ENCODE peak calls at places on chromosomes 12 and 14, in seven cellular contexts. H is H1, J is mesenchymal stem cell, U is fibroblast of lung, R is A549, V is GM23248, T is psoas muscle. O is an unnamed sample.

GRCh38 chr12:104049278-104050257 is at the start of gene GLT8D2:
- DNase-seq in U (peak; percentile 87), V (peak; percentile 94), H (peak; percentile 79), T (peak; percentile 61), R (no peak), J (peak; percentile 86), O (peak; percentile 81)

GRCh38 chr12:43011383-43011926 is 421.9 kb upstream of the PRICKLE1 start:
- DNase-seq in J (no peak), R (no peak), H (no peak), T (no peak), V (no peak), U (no peak), O (no peak)

GRCh38 chr14:101972126-101972785 is 7.9 kb downstream of the DYNC1H1 start:
- DNase-seq in H (no peak), J (peak; percentile 98), U (peak; percentile 99), R (peak; percentile 97), V (peak; percentile 100), T (peak; percentile 78), O (peak; percentile 93)

GRCh38 chr12:53750812-53751335 is 905 bp downstream of the CISTR start:
- DNase-seq in H (peak; percentile 67), J (peak; percentile 44), V (peak; percentile 43), T (peak; percentile 32), R (no peak), U (no peak), O (peak; percentile 39)

GRCh38 chr12:123055281-123055766 is 74.8 kb downstream of the ARL6IP4 start:
- DNase-seq in V (no peak), J (no peak), U (peak; percentile 34), T (no peak), H (no peak), R (no peak), O (no peak)

GRCh38 chr14:102774391-102775153 is 2.7 kb upstream of the TRAF3 start:
- DNase-seq in J (peak; percentile 95), V (peak; percentile 88), T (no peak), H (peak; percentile 60), R (peak; percentile 81), U (peak; percentile 80), O (peak; percentile 84)

GRCh38 chr14:89240414-89240813 is 176.6 kb downstream of the FOXN3 start:
- DNase-seq in H (no peak), U (no peak), R (no peak), T (no peak), V (no peak), J (peak; percentile 34), O (no peak)

GRCh38 chr12:49912846-49913245 is 9.1 kb upstream of the FAIM2 start:
- DNase-seq in T (no peak), U (no peak), H (no peak), R (no peak), J (no peak), V (no peak), O (no peak)

GRCh38 chr14:38138581-38139138 is 69.0 kb upstream of the SSTR1 start:
- DNase-seq in T (no peak), H (no peak), V (peak; percentile 52), R (peak; percentile 2), J (peak; percentile 17), U (peak; percentile 26), O (no peak)

GRCh38 chr12:65657635-65658034 is 166.6 kb upstream of the HMGA2 start:
- DNase-seq in J (no peak), R (no peak), U (no peak), V (peak; percentile 16), H (no peak), T (no peak), O (no peak)

GRCh38 chr14:88599761-88600439 is 37.1 kb downstream of the ZC3H14 start:
- DNase-seq in T (no peak), U (no peak), V (no peak), R (no peak), H (no peak), J (no peak), O (no peak)

GRCh38 chr14:92747701-92748258 is 647 bp downstream of the LGMN start:
- DNase-seq in R (no peak), U (no peak), V (peak; percentile 65), H (no peak), J (peak; percentile 65), T (no peak), O (peak; percentile 26)

GRCh38 chr12:25712169-25712568 is 159.1 kb upstream of the LMNTD1 start:
- DNase-seq in J (peak; percentile 57), H (no peak), U (peak; percentile 58), V (no peak), T (no peak), R (no peak), O (no peak)

GRCh38 chr12:83128529-83128928 is 441.8 kb downstream of the TMTC2 start:
- DNase-seq in T (no peak), V (peak; percentile 42), R (no peak), J (no peak), U (peak; percentile 48), H (no peak), O (no peak)

GRCh38 chr12:21933656-21934055 is 7.6 kb downstream of the ABCC9 start:
- DNase-seq in V (no peak), J (no peak), T (no peak), R (no peak), U (no peak), H (no peak), O (no peak)

GRCh38 chr14:69989622-69990021 is 110.4 kb downstream of the SMOC1 start:
- DNase-seq in R (no peak), V (no peak), U (no peak), J (no peak), H (no peak), T (no peak), O (no peak)

GRCh38 chr12:22312336-22312735 is 22.2 kb downstream of the ST8SIA1 start:
- DNase-seq in R (peak; percentile 52), T (no peak), V (peak; percentile 83), H (no peak), U (peak; percentile 65), J (no peak), O (no peak)

GRCh38 chr12:119117936-119118335 is 60.8 kb upstream of the HSPB8 start:
- DNase-seq in J (no peak), U (no peak), V (no peak), H (no peak), T (no peak), R (no peak), O (no peak)

GRCh38 chr12:42603246-42603645 is 13.7 kb upstream of the PRICKLE1 start:
- DNase-seq in U (no peak), V (no peak), J (no peak), T (no peak), R (no peak), H (no peak), O (no peak)

GRCh38 chr12:52436000-52436827 is 2.0 kb upstream of the KRT75 start:
- DNase-seq in H (no peak), J (no peak), T (no peak), R (no peak), U (no peak), V (peak; percentile 56), O (no peak)
- H3K4me1 ChIP-seq in H (no peaks in the 10 kb centered on the region), J (no peaks in the 10 kb centered on the region), T (no peaks in the 10 kb centered on the region), R (peaks cover 5% of the 10 kb centered on the region), U (no peaks in the 10 kb centered on the region), V (peaks cover 13% of the 10 kb centered on the region), O (peaks cover 5% of the 10 kb centered on the region)

GRCh38 chr12:11718105-11718504 is 68.6 kb downstream of the ETV6 start:
- DNase-seq in J (no peak), H (no peak), V (no peak), U (no peak), R (no peak), T (no peak), O (no peak)
- H3K4me1 ChIP-seq in J (peaks cover 26% of the 10 kb centered on the region), H (peaks cover 4% of the 10 kb centered on the region), V (peaks cover 41% of the 10 kb centered on the region), U (peaks cover 14% of the 10 kb centered on the region), R (peaks cover 3% of the 10 kb centered on the region), T (peaks cover 19% of the 10 kb centered on the region), O (peaks cover 27% of the 10 kb centered on the region)

DNA sequence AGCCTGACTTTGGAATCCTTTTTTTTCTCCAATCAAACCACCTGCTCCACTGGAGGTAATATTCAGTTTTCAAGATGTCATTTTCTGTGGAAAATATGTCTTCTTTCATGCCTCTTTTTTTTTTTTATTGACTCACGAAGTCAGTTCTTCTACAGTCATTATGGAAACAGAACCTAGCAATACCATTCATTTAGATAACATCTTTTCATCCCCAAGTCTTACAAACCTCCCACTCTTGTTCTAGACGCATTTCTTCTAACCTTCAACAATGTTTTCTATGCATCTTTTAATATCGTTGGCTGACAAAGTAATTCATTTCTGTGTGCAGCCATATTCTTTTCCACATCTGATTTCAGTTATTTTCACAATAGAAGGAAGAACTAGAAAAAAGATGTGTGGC is 474.3 kb upstream of the CCDC196 start:
- DNase-seq in R (no peak), T (no peak), V (no peak), H (no peak), J (no peak), U (no peak), O (no peak)
- H3K4me1 ChIP-seq in R (no peaks in the 10 kb centered on the region), T (no peaks in the 10 kb centered on the region), V (peaks cover 10% of the 10 kb centered on the region), H (no peaks in the 10 kb centered on the region), J (no peaks in the 10 kb centered on the region), U (no peaks in the 10 kb centered on the region), O (peaks cover 5% of the 10 kb centered on the region)

GRCh38 chr14:59376691-59377090 is 88.5 kb downstream of the GPR135 start:
- DNase-seq in U (peak; percentile 30), T (no peak), H (no peak), J (no peak), V (no peak), R (no peak), O (no peak)
- H3K4me1 ChIP-seq in U (no peaks in the 10 kb centered on the region), T (peaks cover 11% of the 10 kb centered on the region), H (no peaks in the 10 kb centered on the region), J (peaks cover 3% of the 10 kb centered on the region), V (no peaks in the 10 kb centered on the region), R (no peaks in the 10 kb centered on the region), O (peaks cover 8% of the 10 kb centered on the region)

GRCh38 chr14:75046899-75047298 is 4.4 kb downstream of the MLH3 start:
- DNase-seq in V (peak; percentile 74), R (no peak), U (no peak), T (no peak), J (peak; percentile 64), H (no peak), O (no peak)
- H3K4me1 ChIP-seq in V (peaks cover 68% of the 10 kb centered on the region), R (peaks cover 42% of the 10 kb centered on the region), U (peaks cover 12% of the 10 kb centered on the region), T (peaks cover 44% of the 10 kb centered on the region), J (peaks cover 10% of the 10 kb centered on the region), H (no peaks in the 10 kb centered on the region), O (peaks cover 15% of the 10 kb centered on the region)

DNA sequence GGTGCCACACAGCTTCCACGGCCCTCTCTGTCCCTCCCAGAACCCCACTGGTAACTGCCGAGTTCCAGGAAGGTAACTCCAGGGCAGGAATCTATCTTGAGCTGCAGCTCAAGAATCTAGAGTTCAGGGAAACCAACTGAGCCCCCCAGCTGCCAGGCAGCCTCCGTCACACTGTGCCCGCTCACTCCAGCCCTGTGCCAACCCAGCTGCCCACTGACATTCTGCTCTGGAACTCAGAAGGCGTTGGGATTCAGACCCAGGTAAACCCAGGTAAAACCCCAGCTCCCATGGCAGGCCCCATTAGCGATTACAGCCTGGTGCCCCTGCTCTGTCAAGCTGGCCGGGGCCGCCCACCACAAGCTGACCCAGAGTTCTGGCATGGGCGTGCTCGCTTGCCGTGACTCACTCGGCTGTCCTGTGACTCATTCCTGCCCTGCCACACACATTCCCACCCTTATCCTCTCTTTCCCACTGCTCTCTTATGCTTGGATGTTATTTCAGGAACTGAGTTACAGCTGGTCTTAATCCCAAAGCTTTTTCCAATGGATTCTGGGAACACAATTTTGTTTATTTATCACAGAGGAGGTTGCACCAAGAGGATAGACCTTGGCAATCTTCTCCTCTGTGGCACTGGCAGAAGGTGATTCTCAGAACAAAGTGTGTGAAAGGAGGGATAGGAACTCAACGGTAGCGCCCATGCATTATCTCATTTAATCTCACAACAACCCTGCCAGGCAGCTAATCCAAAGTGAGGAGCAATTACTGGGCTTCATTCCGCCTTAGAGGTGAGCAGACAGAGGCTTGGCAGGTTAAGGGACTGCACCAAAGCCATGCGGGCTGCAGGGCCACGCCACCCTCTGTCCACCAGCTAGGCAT is 33.2 kb downstream of the SYNE3 start:
- DNase-seq in J (peak; percentile 97), R (peak; percentile 67), V (peak; percentile 96), H (no peak), U (peak; percentile 97), T (peak; percentile 83), O (peak; percentile 90)
- H3K4me1 ChIP-seq in J (peaks cover 12% of the 10 kb centered on the region), R (peaks cover 18% of the 10 kb centered on the region), V (peaks cover 28% of the 10 kb centered on the region), H (no peaks in the 10 kb centered on the region), U (peaks cover 29% of the 10 kb centered on the region), T (peaks cover 11% of the 10 kb centered on the region), O (peaks cover 9% of the 10 kb centered on the region)

GRCh38 chr12:63916561-63917476 is 72.3 kb downstream of the SRGAP1 start:
- DNase-seq in R (peak; percentile 46), T (no peak), J (peak; percentile 54), U (peak; percentile 61), H (no peak), V (peak; percentile 56), O (no peak)
- H3K4me1 ChIP-seq in R (peaks cover 82% of the 10 kb centered on the region), T (no peaks in the 10 kb centered on the region), J (peaks cover 11% of the 10 kb centered on the region), U (peaks cover 31% of the 10 kb centered on the region), H (no peaks in the 10 kb centered on the region), V (peaks cover 63% of the 10 kb centered on the region), O (peaks cover 49% of the 10 kb centered on the region)